ENCODE peak calls at places on chromosome 22, in eight cellular contexts. R is astrocyte of the spinal cord, E is GM23338, G is Peyer's patch, M is brain microvascular endothelial cell, W is esophagus squamous epithelium, K is body of pancreas, U is mesendoderm. O is an unnamed sample.

GRCh38 chr22:31654408-31654807 is 7.6 kb downstream of the PISD start:
- DNase-seq in K (no peak), M (no peak), E (no peak), W (no peak), U (no peak), R (no peak), G (no peak), O (no peak)

GRCh38 chr22:35846804-35847203 is 129.1 kb downstream of the APOL5 start:
- DNase-seq in E (no peak), U (no peak), W (no peak), G (no peak), K (no peak), M (no peak), R (no peak), O (no peak)

GRCh38 chr22:25125693-25126357 is 73.8 kb upstream of the CRYBB3 start:
- DNase-seq in K (no peak), M (no peak), E (no peak), R (no peak), W (no peak), G (no peak), U (no peak), O (no peak)

GRCh38 chr22:49464024-49464423 is 363.6 kb downstream of the BRD1 start:
- DNase-seq in R (no peak), U (no peak), M (no peak), E (no peak), W (no peak), K (no peak), G (no peak), O (no peak)

GRCh38 chr22:22025320-22026156 is 43.0 kb upstream of the TOP3B start:
- DNase-seq in G (peak; percentile 64), M (no peak), R (no peak), W (no peak), K (no peak), U (no peak), E (no peak), O (no peak)

GRCh38 chr22:43654271-43654670 is 157.8 kb downstream of the EFCAB6 start:
- DNase-seq in R (no peak), W (no peak), K (no peak), M (no peak), U (no peak), G (no peak), E (no peak), O (no peak)

GRCh38 chr22:40289991-40290459 is 56.3 kb upstream of the ADSL start:
- DNase-seq in K (no peak), E (no peak), W (peak; percentile 8), R (peak; percentile 7), G (peak; percentile 73), M (peak; percentile 39), U (no peak), O (no peak)

GRCh38 chr22:22702159-22702873 is 57.9 kb downstream of the GGTLC2 start:
- DNase-seq in R (no peak), M (no peak), K (no peak), U (peak; percentile 16), G (peak; percentile 87), W (no peak), E (peak; percentile 64), O (no peak)

GRCh38 chr22:36368359-36368983 is 19.3 kb downstream of the MYH9 start:
- DNase-seq in K (no peak), G (peak; percentile 66), U (peak; percentile 99), M (no peak), W (no peak), R (peak; percentile 79), E (peak; percentile 98), O (no peak)

GRCh38 chr22:26364066-26365015 is 64.7 kb upstream of the ASPHD2 start:
- DNase-seq in G (peak; percentile 83), R (peak; percentile 76), K (peak; percentile 75), W (peak; percentile 4), U (peak; percentile 96), E (peak; percentile 96), M (peak; percentile 89), O (no peak)

GRCh38 chr22:24433001-24433867 is 5.8 kb downstream of the ADORA2A start:
- DNase-seq in G (peak; percentile 48), M (no peak), R (no peak), U (no peak), E (no peak), W (no peak), K (no peak), O (no peak)

GRCh38 chr22:35742342-35743100 is 24.8 kb downstream of the APOL5 start:
- DNase-seq in E (no peak), K (no peak), W (no peak), R (peak; percentile 89), G (no peak), U (peak; percentile 48), M (peak; percentile 81), O (peak; percentile 34)

GRCh38 chr22:26766510-26767350 is 109.3 kb downstream of the MIAT start:
- DNase-seq in W (no peak), E (no peak), U (no peak), M (no peak), R (no peak), K (no peak), G (no peak), O (no peak)

DNA sequence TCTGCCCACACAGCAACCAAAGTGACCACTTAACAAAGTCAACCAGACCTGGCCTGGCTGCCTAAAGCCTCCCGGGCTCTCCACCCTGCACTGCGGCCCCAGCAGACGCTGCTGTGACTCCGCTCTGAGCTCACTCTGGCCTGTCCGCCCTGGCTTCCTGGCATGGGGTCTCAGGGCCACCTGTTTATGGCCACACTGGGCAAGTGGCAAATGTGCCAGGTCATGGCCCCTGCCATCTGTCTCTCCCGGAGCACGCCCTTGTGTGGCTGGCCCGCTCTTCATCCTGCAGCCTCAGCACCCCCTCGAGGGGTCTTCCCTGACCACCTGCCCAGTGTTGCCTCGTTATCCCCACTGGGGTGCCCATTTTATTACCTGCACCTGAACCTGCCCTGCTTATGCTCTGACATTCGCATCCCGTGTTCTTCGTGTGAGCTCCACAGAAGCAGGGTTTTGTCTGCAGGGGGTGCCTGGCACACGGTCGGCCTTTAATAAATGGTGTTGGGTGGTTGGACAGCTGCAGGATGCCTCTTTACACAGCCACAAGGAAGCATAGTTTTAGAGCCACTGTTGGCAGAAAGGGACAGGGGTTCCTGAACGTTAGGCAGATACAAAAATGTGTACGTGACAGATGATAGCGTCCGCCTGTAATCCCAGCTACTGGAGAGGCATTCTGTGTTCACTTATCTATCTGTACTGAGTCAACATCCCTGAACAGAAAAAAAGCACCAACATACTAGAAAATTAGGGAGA is 785.6 kb downstream of the TBC1D22A start:
- DNase-seq in R (no peak), K (no peak), W (no peak), M (no peak), E (no peak), G (no peak), U (no peak), O (no peak)
- H3K4me3 ChIP-seq in R (no peak overlapping the region), K (no peak overlapping the region), W (no peak overlapping the region), M (no peak overlapping the region), E (no peak overlapping the region), G (no peak overlapping the region), U (no peak overlapping the region), O (no peak overlapping the region)

GRCh38 chr22:38213319-38214247 is 11.8 kb downstream of the MAFF start:
- DNase-seq in E (peak; percentile 47), G (peak; percentile 58), W (no peak), M (no peak), K (peak; percentile 38), R (no peak), U (no peak), O (no peak)

GRCh38 chr22:38211556-38211955 is 9.8 kb downstream of the MAFF start:
- DNase-seq in W (no peak), G (no peak), R (no peak), U (no peak), K (no peak), E (no peak), M (no peak), O (no peak)

GRCh38 chr22:38212442-38212841 is 10.6 kb downstream of the MAFF start:
- DNase-seq in W (no peak), M (no peak), K (no peak), G (no peak), E (no peak), U (no peak), R (no peak), O (no peak)

GRCh38 chr22:38215156-38216038 is 13.6 kb downstream of the MAFF start:
- DNase-seq in K (no peak), U (no peak), G (no peak), M (no peak), W (no peak), R (no peak), E (no peak), O (no peak)

GRCh38 chr22:38214248-38215056 is 12.7 kb downstream of the MAFF start:
- DNase-seq in W (no peak), M (no peak), U (peak; percentile 83), E (peak; percentile 92), K (peak; percentile 67), R (peak; percentile 71), G (peak; percentile 87), O (no peak)
- H3K4me3 ChIP-seq in W (peak overlapping the region; percentile 23), M (peak overlapping the region; percentile 24), U (peak overlapping the region; percentile 27), E (peak overlapping the region; percentile 61), K (no peak overlapping the region), R (peak overlapping the region; percentile 15), G (peak overlapping the region; percentile 35), O (peak overlapping the region; percentile 39)

GRCh38 chr22:29308148-29308790 is 1.8 kb downstream of the GAS2L1 start:
- DNase-seq in E (no peak), M (no peak), U (no peak), R (no peak), K (no peak), G (peak; percentile 47), W (no peak), O (no peak)
- H3K4me3 ChIP-seq in E (no peak overlapping the region), M (peak overlapping the region; percentile 71), U (no peak overlapping the region), R (peak overlapping the region; percentile 62), K (no peak overlapping the region), G (no peak overlapping the region), W (peak overlapping the region; percentile 74), O (peak overlapping the region; percentile 12)

GRCh38 chr22:45540122-45540521 is 37.4 kb downstream of the FBLN1 start:
- DNase-seq in W (no peak), R (peak; percentile 39), M (no peak), U (no peak), G (no peak), K (no peak), E (no peak), O (no peak)

GRCh38 chr22:45535400-45535799 is 32.7 kb downstream of the FBLN1 start:
- DNase-seq in G (no peak), R (no peak), K (no peak), M (no peak), E (no peak), W (no peak), U (no peak), O (no peak)

GRCh38 chr22:45538284-45538683 is 35.6 kb downstream of the FBLN1 start:
- DNase-seq in R (no peak), K (no peak), M (no peak), W (no peak), U (no peak), G (no peak), E (no peak), O (no peak)

GRCh38 chr22:45534339-45535192 is 31.9 kb downstream of the FBLN1 start:
- DNase-seq in K (no peak), U (no peak), M (no peak), R (no peak), W (no peak), E (no peak), G (no peak), O (no peak)

GRCh38 chr22:45537734-45538181 is 35.1 kb downstream of the FBLN1 start:
- DNase-seq in U (no peak), M (peak; percentile 66), G (peak; percentile 61), R (peak; percentile 97), W (no peak), K (no peak), E (no peak), O (no peak)
- H3K4me3 ChIP-seq in U (no peak overlapping the region), M (no peak overlapping the region), G (no peak overlapping the region), R (no peak overlapping the region), W (no peak overlapping the region), K (no peak overlapping the region), E (no peak overlapping the region), O (peak overlapping the region; percentile 6)

O was measured in AG04449.